ENCODE peak calls at places on chromosomes 7 and 10, in nine cellular contexts. One of them, this sample, is unnamed. For H3K4me1, the result is how much of the 10 kb centered on the place peaks cover.

GRCh38 chr7:90625562-90625961 is 29.4 kb downstream of the CDK14 start:
- DNase-seq in lower lobe of right lung: no peak
- DNase-seq in A549: no peak
- DNase-seq in stomach: no peak
- DNase-seq in aorta: no peak
- DNase-seq in kidney: peak
- DNase-seq in neural progenitor cell: peak
- DNase-seq in BE2C: peak
- DNase-seq in body of pancreas: peak
- DNase-seq in this sample: peak

GRCh38 chr10:26593896-26594295 is 103.6 kb upstream of the PDSS1 start:
- DNase-seq in aorta: no peak
- DNase-seq in body of pancreas: no peak
- DNase-seq in stomach: no peak
- DNase-seq in neural progenitor cell: no peak
- DNase-seq in kidney: no peak
- DNase-seq in A549: no peak
- DNase-seq in BE2C: no peak
- DNase-seq in lower lobe of right lung: no peak
- DNase-seq in this sample: no peak

GRCh38 chr10:46550795-46551700 is 5.4 kb downstream of the GPRIN2 start:
- DNase-seq in lower lobe of right lung: peak
- DNase-seq in stomach: no peak
- DNase-seq in A549: no peak
- DNase-seq in kidney: peak
- DNase-seq in aorta: peak
- DNase-seq in neural progenitor cell: no peak
- DNase-seq in body of pancreas: no peak
- DNase-seq in BE2C: peak
- DNase-seq in this sample: peak

GRCh38 chr7:73565675-73566342 is 8.3 kb upstream of the BCL7B start:
- DNase-seq in BE2C: no peak
- DNase-seq in lower lobe of right lung: no peak
- DNase-seq in aorta: no peak
- DNase-seq in body of pancreas: no peak
- DNase-seq in A549: no peak
- DNase-seq in kidney: no peak
- DNase-seq in neural progenitor cell: no peak
- DNase-seq in stomach: no peak
- DNase-seq in this sample: no peak

GRCh38 chr7:149733554-149734513 is 39.6 kb downstream of the ZNF467 start:
- DNase-seq in BE2C: no peak
- DNase-seq in stomach: no peak
- DNase-seq in lower lobe of right lung: peak
- DNase-seq in neural progenitor cell: no peak
- DNase-seq in body of pancreas: no peak
- DNase-seq in A549: no peak
- DNase-seq in kidney: peak
- DNase-seq in aorta: no peak
- DNase-seq in this sample: peak

GRCh38 chr10:61987537-61987936 is 86.0 kb downstream of the ARID5B start:
- DNase-seq in BE2C: no peak
- DNase-seq in A549: no peak
- DNase-seq in kidney: no peak
- DNase-seq in body of pancreas: no peak
- DNase-seq in neural progenitor cell: no peak
- DNase-seq in stomach: no peak
- DNase-seq in aorta: no peak
- DNase-seq in lower lobe of right lung: no peak
- DNase-seq in this sample: no peak

GRCh38 chr7:17523813-17524741 is 225.6 kb downstream of the AHR start:
- DNase-seq in BE2C: no peak
- DNase-seq in lower lobe of right lung: peak
- DNase-seq in body of pancreas: peak
- DNase-seq in aorta: no peak
- DNase-seq in A549: no peak
- DNase-seq in neural progenitor cell: no peak
- DNase-seq in stomach: peak
- DNase-seq in kidney: no peak
- DNase-seq in this sample: no peak

GRCh38 chr7:116290740-116291139 is 80.4 kb downstream of the TES start:
- DNase-seq in kidney: no peak
- DNase-seq in lower lobe of right lung: no peak
- DNase-seq in A549: no peak
- DNase-seq in body of pancreas: no peak
- DNase-seq in aorta: no peak
- DNase-seq in neural progenitor cell: peak
- DNase-seq in BE2C: no peak
- DNase-seq in stomach: no peak
- DNase-seq in this sample: no peak

GRCh38 chr10:37992083-37992482 is 15.6 kb upstream of the ZNF25 start:
- DNase-seq in stomach: no peak
- DNase-seq in body of pancreas: no peak
- DNase-seq in aorta: no peak
- DNase-seq in kidney: no peak
- DNase-seq in BE2C: no peak
- DNase-seq in A549: no peak
- DNase-seq in neural progenitor cell: no peak
- DNase-seq in lower lobe of right lung: no peak
- DNase-seq in this sample: no peak

GRCh38 chr7:12481722-12482121 is 78.1 kb upstream of the VWDE start:
- DNase-seq in neural progenitor cell: no peak
- DNase-seq in aorta: no peak
- DNase-seq in stomach: no peak
- DNase-seq in A549: no peak
- DNase-seq in kidney: no peak
- DNase-seq in lower lobe of right lung: no peak
- DNase-seq in body of pancreas: no peak
- DNase-seq in BE2C: no peak
- DNase-seq in this sample: no peak

GRCh38 chr7:31761646-31762045 is 74.6 kb downstream of the PPP1R17 start:
- DNase-seq in A549: no peak
- DNase-seq in BE2C: no peak
- DNase-seq in stomach: no peak
- DNase-seq in body of pancreas: no peak
- DNase-seq in kidney: no peak
- DNase-seq in neural progenitor cell: no peak
- DNase-seq in lower lobe of right lung: no peak
- DNase-seq in aorta: no peak
- DNase-seq in this sample: peak

GRCh38 chr7:5752663-5753062 is 28.8 kb downstream of the RNF216 start:
- DNase-seq in kidney: no peak
- DNase-seq in stomach: no peak
- DNase-seq in A549: no peak
- DNase-seq in body of pancreas: no peak
- DNase-seq in neural progenitor cell: no peak
- DNase-seq in aorta: no peak
- DNase-seq in BE2C: no peak
- DNase-seq in lower lobe of right lung: no peak
- DNase-seq in this sample: no peak

GRCh38 chr7:131219277-131220041 is 108.2 kb upstream of the MKLN1 start:
- DNase-seq in lower lobe of right lung: peak
- DNase-seq in kidney: no peak
- DNase-seq in A549: no peak
- DNase-seq in neural progenitor cell: no peak
- DNase-seq in body of pancreas: peak
- DNase-seq in stomach: no peak
- DNase-seq in aorta: no peak
- DNase-seq in BE2C: no peak
- DNase-seq in this sample: no peak

GRCh38 chr7:107201795-107202450 is 33.1 kb downstream of the HBP1 start:
- DNase-seq in neural progenitor cell: peak
- DNase-seq in A549: peak
- DNase-seq in kidney: no peak
- DNase-seq in aorta: no peak
- DNase-seq in body of pancreas: peak
- DNase-seq in lower lobe of right lung: no peak
- DNase-seq in BE2C: peak
- DNase-seq in stomach: peak
- DNase-seq in this sample: no peak

GRCh38 chr7:81638216-81638615 is 131.6 kb downstream of the HGF start:
- DNase-seq in body of pancreas: no peak
- DNase-seq in A549: peak
- DNase-seq in aorta: no peak
- DNase-seq in lower lobe of right lung: no peak
- DNase-seq in BE2C: no peak
- DNase-seq in kidney: no peak
- DNase-seq in neural progenitor cell: no peak
- DNase-seq in stomach: no peak
- DNase-seq in this sample: no peak

GRCh38 chr10:112958275-112958995 is 8.4 kb downstream of the TCF7L2 start:
- DNase-seq in stomach: no peak
- DNase-seq in lower lobe of right lung: no peak
- DNase-seq in kidney: no peak
- DNase-seq in BE2C: no peak
- DNase-seq in A549: no peak
- DNase-seq in body of pancreas: no peak
- DNase-seq in aorta: no peak
- DNase-seq in neural progenitor cell: no peak
- DNase-seq in this sample: no peak
- H3K4me1 ChIP-seq in stomach: half or more
- H3K4me1 ChIP-seq in lower lobe of right lung: half or more
- H3K4me1 ChIP-seq in kidney: under half
- H3K4me1 ChIP-seq in BE2C: under half
- H3K4me1 ChIP-seq in A549: half or more
- H3K4me1 ChIP-seq in body of pancreas: under half
- H3K4me1 ChIP-seq in aorta: under half
- H3K4me1 ChIP-seq in neural progenitor cell: half or more
- H3K4me1 ChIP-seq in this sample: under half

GRCh38 chr10:69451209-69451783 is at the start of gene TSPAN15:
- DNase-seq in stomach: peak
- DNase-seq in neural progenitor cell: peak
- DNase-seq in BE2C: peak
- DNase-seq in lower lobe of right lung: peak
- DNase-seq in aorta: peak
- DNase-seq in kidney: peak
- DNase-seq in body of pancreas: peak
- DNase-seq in A549: peak
- DNase-seq in this sample: peak

GRCh38 chr10:69452676-69453415 is 1.6 kb downstream of the TSPAN15 start:
- DNase-seq in aorta: no peak
- DNase-seq in lower lobe of right lung: no peak
- DNase-seq in BE2C: no peak
- DNase-seq in body of pancreas: no peak
- DNase-seq in A549: no peak
- DNase-seq in neural progenitor cell: no peak
- DNase-seq in stomach: no peak
- DNase-seq in kidney: no peak
- DNase-seq in this sample: no peak

GRCh38 chr10:69455009-69455763 is 3.9 kb downstream of the TSPAN15 start:
- DNase-seq in body of pancreas: no peak
- DNase-seq in A549: no peak
- DNase-seq in lower lobe of right lung: no peak
- DNase-seq in stomach: no peak
- DNase-seq in BE2C: no peak
- DNase-seq in neural progenitor cell: no peak
- DNase-seq in kidney: no peak
- DNase-seq in aorta: no peak
- DNase-seq in this sample: no peak

GRCh38 chr10:69451784-69452251 is 553 bp downstream of the TSPAN15 start:
- DNase-seq in kidney: peak
- DNase-seq in body of pancreas: peak
- DNase-seq in lower lobe of right lung: peak
- DNase-seq in A549: no peak
- DNase-seq in stomach: peak
- DNase-seq in neural progenitor cell: peak
- DNase-seq in BE2C: no peak
- DNase-seq in aorta: no peak
- DNase-seq in this sample: no peak

GRCh38 chr10:69453759-69454158 is 2.5 kb downstream of the TSPAN15 start:
- DNase-seq in aorta: no peak
- DNase-seq in neural progenitor cell: no peak
- DNase-seq in kidney: no peak
- DNase-seq in BE2C: no peak
- DNase-seq in A549: no peak
- DNase-seq in body of pancreas: no peak
- DNase-seq in stomach: peak
- DNase-seq in lower lobe of right lung: no peak
- DNase-seq in this sample: no peak
- H3K4me1 ChIP-seq in aorta: under half
- H3K4me1 ChIP-seq in neural progenitor cell: under half
- H3K4me1 ChIP-seq in kidney: under half
- H3K4me1 ChIP-seq in BE2C: under half
- H3K4me1 ChIP-seq in A549: half or more
- H3K4me1 ChIP-seq in body of pancreas: under half
- H3K4me1 ChIP-seq in stomach: half or more
- H3K4me1 ChIP-seq in lower lobe of right lung: half or more
- H3K4me1 ChIP-seq in this sample: under half

GRCh38 chr7:36159618-36160017 is 6.6 kb downstream of the EEPD1 start:
- DNase-seq in BE2C: no peak
- DNase-seq in kidney: no peak
- DNase-seq in body of pancreas: peak
- DNase-seq in A549: no peak
- DNase-seq in lower lobe of right lung: no peak
- DNase-seq in aorta: no peak
- DNase-seq in stomach: no peak
- DNase-seq in neural progenitor cell: no peak
- DNase-seq in this sample: peak
- H3K4me1 ChIP-seq in BE2C: under half
- H3K4me1 ChIP-seq in kidney: under half
- H3K4me1 ChIP-seq in body of pancreas: half or more
- H3K4me1 ChIP-seq in A549: half or more
- H3K4me1 ChIP-seq in lower lobe of right lung: under half
- H3K4me1 ChIP-seq in aorta: under half
- H3K4me1 ChIP-seq in stomach: half or more
- H3K4me1 ChIP-seq in neural progenitor cell: under half
- H3K4me1 ChIP-seq in this sample: under half

GRCh38 chr10:16891375-16892313 is 74.4 kb upstream of the RSU1 start:
- DNase-seq in body of pancreas: peak
- DNase-seq in kidney: peak
- DNase-seq in stomach: peak
- DNase-seq in BE2C: peak
- DNase-seq in neural progenitor cell: peak
- DNase-seq in aorta: peak
- DNase-seq in lower lobe of right lung: peak
- DNase-seq in A549: no peak
- DNase-seq in this sample: peak

GRCh38 chr10:16884485-16884884 is 67.3 kb upstream of the RSU1 start:
- DNase-seq in BE2C: no peak
- DNase-seq in stomach: no peak
- DNase-seq in aorta: no peak
- DNase-seq in neural progenitor cell: no peak
- DNase-seq in A549: no peak
- DNase-seq in lower lobe of right lung: no peak
- DNase-seq in body of pancreas: no peak
- DNase-seq in kidney: no peak
- DNase-seq in this sample: no peak

GRCh38 chr10:16890691-16891090 is 73.5 kb upstream of the RSU1 start:
- DNase-seq in body of pancreas: peak
- DNase-seq in lower lobe of right lung: no peak
- DNase-seq in A549: no peak
- DNase-seq in stomach: no peak
- DNase-seq in kidney: no peak
- DNase-seq in neural progenitor cell: no peak
- DNase-seq in aorta: no peak
- DNase-seq in BE2C: no peak
- DNase-seq in this sample: no peak

GRCh38 chr10:16886032-16886431 is 68.8 kb upstream of the RSU1 start:
- DNase-seq in neural progenitor cell: no peak
- DNase-seq in kidney: no peak
- DNase-seq in stomach: no peak
- DNase-seq in body of pancreas: no peak
- DNase-seq in A549: no peak
- DNase-seq in aorta: no peak
- DNase-seq in BE2C: no peak
- DNase-seq in lower lobe of right lung: no peak
- DNase-seq in this sample: no peak

GRCh38 chr10:16887565-16887964 is 70.3 kb upstream of the RSU1 start:
- DNase-seq in aorta: no peak
- DNase-seq in stomach: no peak
- DNase-seq in kidney: no peak
- DNase-seq in neural progenitor cell: no peak
- DNase-seq in body of pancreas: no peak
- DNase-seq in A549: no peak
- DNase-seq in BE2C: peak
- DNase-seq in lower lobe of right lung: no peak
- DNase-seq in this sample: no peak
- H3K4me1 ChIP-seq in aorta: under half
- H3K4me1 ChIP-seq in stomach: under half
- H3K4me1 ChIP-seq in kidney: under half
- H3K4me1 ChIP-seq in neural progenitor cell: under half
- H3K4me1 ChIP-seq in body of pancreas: under half
- H3K4me1 ChIP-seq in A549: under half
- H3K4me1 ChIP-seq in BE2C: under half
- H3K4me1 ChIP-seq in lower lobe of right lung: under half
- H3K4me1 ChIP-seq in this sample: under half